ENCODE peak calls at places on chromosomes 3 and 15, in seven cellular contexts. P is heart left ventricle, G is colonic mucosa, D is ascending aorta, S is A549, R is psoas muscle, J is aorta. Y is an unnamed sample. For H3K9me3, the result is how much of the 10 kb centered on the place peaks cover.

GRCh38 chr15:25345943-25346342 is 92.9 kb downstream of the UBE3A start:
- DNase-seq in R (peak), J (peak), S (no peak), P (peak), G (no peak), D (peak), Y (no peak)

GRCh38 chr15:66287461-66288055 is 5.8 kb upstream of the DIS3L start:
- DNase-seq in J (no peak), S (peak), R (no peak), D (no peak), G (no peak), P (no peak), Y (no peak)

GRCh38 chr3:107217161-107217560 is 160.1 kb upstream of the CCDC54 start:
- DNase-seq in J (no peak), G (no peak), S (no peak), P (no peak), R (no peak), D (no peak), Y (no peak)

GRCh38 chr3:165742351-165742750 is 94.9 kb downstream of the BCHE start:
- DNase-seq in G (no peak), D (no peak), R (no peak), P (no peak), S (no peak), J (no peak), Y (no peak)

GRCh38 chr3:10932596-10932995 is 60.0 kb upstream of the SLC6A1 start:
- DNase-seq in S (no peak), R (no peak), D (no peak), P (no peak), G (no peak), J (no peak), Y (no peak)

GRCh38 chr3:47385796-47386195 is 5.0 kb downstream of the PTPN23 start:
- DNase-seq in P (no peak), S (no peak), R (no peak), J (no peak), D (no peak), G (no peak), Y (no peak)

GRCh38 chr3:171458056-171458856 is 1.9 kb downstream of the TNIK start:
- DNase-seq in S (no peak), P (peak), D (no peak), G (peak), R (no peak), J (no peak), Y (no peak)

GRCh38 chr3:16415911-16416310 is 97.6 kb downstream of the RFTN1 start:
- DNase-seq in R (no peak), J (no peak), S (no peak), G (no peak), D (no peak), P (no peak), Y (no peak)

GRCh38 chr3:171829841-171830559 is 13.1 kb upstream of the TMEM212 start:
- DNase-seq in D (no peak), R (peak), P (peak), S (peak), J (peak), G (peak), Y (no peak)

GRCh38 chr3:31481697-31482096 is 51.0 kb upstream of the STT3B start:
- DNase-seq in G (no peak), P (no peak), S (no peak), D (no peak), J (no peak), R (no peak), Y (no peak)

GRCh38 chr3:153160451-153161137 is 1.4 kb upstream of the RAP2B start:
- DNase-seq in G (peak), D (peak), P (peak), J (peak), R (peak), S (peak), Y (peak)

GRCh38 chr3:186182850-186183249 is 74.0 kb upstream of the ETV5 start:
- DNase-seq in R (no peak), G (no peak), D (no peak), P (no peak), S (no peak), J (no peak), Y (no peak)

GRCh38 chr15:95292790-95293450 is 1037.6 kb upstream of the NR2F2 start:
- DNase-seq in P (no peak), R (no peak), D (no peak), S (no peak), G (no peak), J (no peak), Y (no peak)

GRCh38 chr3:187968883-187969580 is 184.9 kb upstream of the LPP start:
- DNase-seq in D (no peak), S (no peak), R (no peak), P (no peak), J (no peak), G (no peak), Y (no peak)

GRCh38 chr3:179852117-179852886 is 184.4 kb downstream of the PEX5L start:
- DNase-seq in D (no peak), G (no peak), P (no peak), J (no peak), S (no peak), R (no peak), Y (no peak)

GRCh38 chr3:132504375-132504921 is 87.1 kb downstream of the DNAJC13 start:
- DNase-seq in P (no peak), G (no peak), J (no peak), R (no peak), D (no peak), S (no peak), Y (no peak)

GRCh38 chr3:65361448-65361847 is 673.6 kb upstream of the ADAMTS9 start:
- DNase-seq in J (no peak), P (no peak), S (no peak), R (no peak), G (no peak), D (no peak), Y (no peak)

GRCh38 chr15:32030795-32031194 is 480 bp downstream of the CHRNA7 start:
- DNase-seq in D (no peak), P (no peak), J (no peak), G (no peak), S (no peak), R (no peak), Y (no peak)

GRCh38 chr15:71114887-71115566 is at the start of gene THSD4:
- DNase-seq in P (peak), S (peak), D (no peak), J (peak), G (peak), R (peak), Y (no peak)

GRCh38 chr3:39136533-39137434 is 16.6 kb downstream of the CSRNP1 start:
- DNase-seq in J (no peak), G (no peak), D (no peak), P (no peak), S (no peak), R (no peak), Y (no peak)

GRCh38 chr3:174186339-174186984 is 672.7 kb upstream of the NAALADL2 start:
- DNase-seq in D (no peak), R (no peak), S (no peak), J (no peak), G (no peak), P (no peak), Y (no peak)

GRCh38 chr3:58104155-58104554 is 95.9 kb downstream of the FLNB start:
- DNase-seq in J (no peak), D (no peak), P (no peak), R (no peak), S (no peak), G (no peak), Y (no peak)

GRCh38 chr3:141998674-141999290 is 122.3 kb downstream of the ATP1B3 start:
- DNase-seq in R (no peak), P (no peak), S (peak), G (no peak), D (no peak), J (no peak), Y (no peak)

GRCh38 chr3:12300137-12300536 is 11.3 kb downstream of the PPARG start:
- DNase-seq in P (no peak), R (no peak), J (no peak), G (no peak), D (no peak), S (peak), Y (no peak)
- H3K27ac ChIP-seq in P (no peak), R (no peak), J (no peak), G (no peak), D (no peak), S (peak), Y (no peak)

DNA sequence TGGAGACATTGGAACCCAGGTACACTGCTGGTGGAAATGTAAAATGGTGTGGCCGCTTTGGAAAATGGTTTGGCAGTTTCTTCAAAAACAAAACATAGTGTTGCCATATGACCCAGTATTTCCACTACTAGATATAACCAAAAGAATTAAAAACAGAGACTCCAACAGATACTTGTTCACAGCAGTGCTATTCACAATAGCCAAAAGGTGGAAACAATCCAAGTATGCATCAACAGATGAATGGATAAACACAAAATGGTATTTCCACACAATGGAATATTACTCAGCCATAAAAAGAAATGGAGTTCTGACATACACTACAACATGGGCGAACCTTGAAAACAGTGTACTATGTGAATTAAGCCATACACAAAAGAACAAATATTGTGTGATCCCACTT is 59.4 kb upstream of the TIMP4 start:
- DNase-seq in G (no peak), D (no peak), S (no peak), J (no peak), R (no peak), P (no peak), Y (no peak)
- H3K9me3 ChIP-seq in G (under half), D (under half), S (under half), J (under half), R (under half), P (under half), Y (under half)

GRCh38 chr3:112974894-112975293 is at the start of gene CD200R1:
- DNase-seq in G (no peak), D (no peak), S (no peak), J (no peak), R (no peak), P (no peak), Y (no peak)
- H3K4me3 ChIP-seq in G (peak), D (peak), S (no peak), J (no peak), R (peak), P (no peak), Y (peak)

DNA sequence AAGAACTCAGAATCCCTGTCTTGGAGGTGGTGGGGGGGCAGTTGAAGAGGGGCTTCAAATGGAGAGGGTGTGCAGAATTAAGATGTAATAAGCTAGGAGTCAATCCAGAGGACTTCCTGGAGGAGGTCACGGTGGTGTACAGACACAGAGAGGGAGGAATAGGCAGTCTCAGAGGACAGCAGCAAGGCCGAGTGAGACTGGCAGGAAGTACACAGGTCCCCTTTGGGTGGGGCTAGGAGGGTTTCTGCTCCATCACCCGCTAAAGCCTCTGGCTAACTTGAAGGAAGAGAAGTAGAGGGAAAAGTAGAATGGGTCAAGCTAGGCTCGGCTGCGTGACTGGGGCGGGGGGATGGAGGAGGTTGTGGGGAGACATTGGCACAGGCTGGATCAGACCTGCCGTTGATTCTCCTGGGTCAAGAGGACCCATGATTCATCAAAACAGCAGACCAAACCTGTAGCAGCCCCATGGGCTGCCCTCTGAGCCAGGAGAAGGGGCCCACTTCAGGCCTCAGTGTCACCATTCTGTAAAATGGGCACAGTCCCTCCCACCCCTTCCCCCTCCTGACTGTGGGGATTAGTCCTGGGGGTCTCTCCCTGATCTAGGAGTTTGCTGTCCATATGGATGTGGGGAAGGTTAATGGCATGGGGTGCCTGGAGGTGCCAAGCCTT is 16.9 kb downstream of the CSPG4 start:
- DNase-seq in R (no peak), S (no peak), P (no peak), J (no peak), D (no peak), G (no peak), Y (no peak)
- H3K27ac ChIP-seq in R (peak), S (no peak), P (peak), J (peak), D (peak), G (peak), Y (peak)

GRCh38 chr3:280691-281090 is 84.1 kb downstream of the CHL1 start:
- DNase-seq in R (no peak), D (no peak), S (no peak), G (no peak), P (no peak), J (no peak), Y (no peak)

GRCh38 chr3:277873-278272 is 81.3 kb downstream of the CHL1 start:
- DNase-seq in D (no peak), P (no peak), R (no peak), J (no peak), G (no peak), S (no peak), Y (no peak)

GRCh38 chr3:284316-284715 is 87.8 kb downstream of the CHL1 start:
- DNase-seq in P (no peak), G (no peak), R (no peak), J (no peak), D (no peak), S (no peak), Y (no peak)

GRCh38 chr3:279325-279724 is 82.8 kb downstream of the CHL1 start:
- DNase-seq in D (no peak), R (no peak), P (no peak), J (no peak), S (no peak), G (no peak), Y (no peak)

DNA sequence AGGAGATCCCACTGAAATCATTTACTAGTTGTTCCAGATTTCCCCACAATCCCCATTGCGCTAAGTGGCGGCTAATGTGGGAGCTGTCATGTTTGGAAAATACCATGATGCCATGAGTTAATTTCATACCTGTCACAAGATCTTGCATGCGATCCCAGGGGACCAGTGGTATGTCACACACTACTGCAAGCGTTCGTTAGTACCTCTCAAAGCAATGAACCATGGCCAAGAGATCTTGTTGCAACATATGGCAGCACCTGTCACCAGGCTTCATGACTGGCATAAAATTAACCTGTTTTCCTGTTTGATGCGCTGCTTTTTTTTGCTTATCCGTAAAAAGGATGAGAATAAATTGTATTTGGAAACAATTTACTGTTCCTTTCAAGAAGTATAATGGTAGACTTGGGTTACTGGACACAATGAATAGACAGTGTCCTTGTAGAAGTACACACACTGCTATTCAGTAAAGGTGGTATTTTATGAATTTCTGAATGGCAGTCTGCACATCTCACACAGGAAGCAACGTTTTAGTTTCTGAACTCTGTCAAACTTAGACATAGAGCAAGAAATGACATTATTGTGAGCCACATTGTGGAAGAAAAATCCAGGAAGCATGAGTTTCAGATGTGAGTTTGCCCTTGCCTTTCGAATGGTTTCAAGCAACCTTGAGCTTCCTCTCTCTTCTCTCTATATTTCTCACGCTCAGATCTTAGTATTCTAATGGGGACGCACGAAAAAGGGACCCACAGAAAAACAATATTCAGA is 81.9 kb downstream of the CHL1 start:
- DNase-seq in P (no peak), J (no peak), R (no peak), G (no peak), S (no peak), D (no peak), Y (no peak)
- H3K9me3 ChIP-seq in P (under half), J (under half), R (under half), G (under half), S (under half), D (under half), Y (under half)

Y was measured in suprapubic skin.